ENCODE peak calls at places on chromosomes 5 and 9, in four cellular contexts. P is HCT116, C is heart right ventricle, R is right cardiac atrium. N is an unnamed sample. For H3K4me1, the result is how much of the 10 kb centered on the place peaks cover.

GRCh38 chr5:64767959-64768357 is 533 bp downstream of the SREK1IP1 start:
- DNase-seq in R (no peak), C (no peak), P (no peak), N (no peak)

GRCh38 chr5:136034492-136034891 is 5.7 kb downstream of the TGFBI start:
- DNase-seq in P (no peak), C (no peak), R (no peak), N (no peak)

GRCh38 chr9:114093031-114093471 is 6.0 kb downstream of the KIF12 start:
- DNase-seq in C (no peak), P (no peak), R (no peak), N (no peak)

GRCh38 chr9:93184439-93185221 is 691 bp downstream of the WNK2 start:
- DNase-seq in R (no peak), C (peak), P (no peak), N (no peak)

GRCh38 chr5:176647870-176648466 is 684 bp downstream of the TSPAN17 start:
- DNase-seq in R (peak), P (no peak), C (peak), N (no peak)

GRCh38 chr5:57176350-57176857 is 2.5 kb downstream of the GPBP1 start:
- DNase-seq in C (no peak), P (no peak), R (no peak), N (no peak)

GRCh38 chr5:147949711-147950573 is 43.6 kb upstream of the C5orf46 start:
- DNase-seq in R (no peak), P (peak), C (no peak), N (no peak)

GRCh38 chr5:87361536-87362213 is 51.1 kb downstream of the CCNH start:
- DNase-seq in C (no peak), P (no peak), R (no peak), N (no peak)

GRCh38 chr9:21686738-21687137 is 115.7 kb upstream of the MTAP start:
- DNase-seq in P (no peak), R (no peak), C (no peak), N (no peak)

GRCh38 chr9:133576591-133577462 is 32.4 kb downstream of the FAM163B start:
- DNase-seq in R (peak), C (no peak), P (no peak), N (no peak)

GRCh38 chr9:123251324-123251723 is 17.1 kb downstream of the STRBP start:
- DNase-seq in C (no peak), P (no peak), R (no peak), N (no peak)

GRCh38 chr5:141343242-141343952 is at the start of gene PCDHGA3:
- DNase-seq in C (no peak), P (no peak), R (no peak), N (no peak)

DNA sequence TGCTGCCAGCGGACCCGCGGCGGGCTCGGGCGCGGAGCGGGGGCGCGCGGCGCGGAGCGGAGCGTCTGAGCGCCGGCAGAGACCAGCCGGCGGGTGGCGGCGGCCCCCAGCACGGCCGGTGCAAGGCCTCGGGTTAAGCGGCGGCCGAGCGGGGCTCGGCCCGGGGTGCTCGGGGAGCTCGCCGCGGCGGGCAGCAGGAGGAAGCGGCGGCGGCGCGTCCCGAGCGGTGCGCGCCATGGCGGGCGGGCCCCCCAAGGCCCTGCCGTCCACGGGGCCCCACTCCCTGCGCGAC is 153 bp downstream of the SNX30 start:
- DNase-seq in P (no peak), R (no peak), C (no peak), N (no peak)
- H3K4me1 ChIP-seq in P (half or more), R (under half), C (under half), N (under half)

GRCh38 chr5:35881758-35882157 is 25.1 kb downstream of the IL7R start:
- DNase-seq in P (no peak), C (no peak), R (no peak), N (no peak)

GRCh38 chr5:35877655-35878054 is 21.0 kb downstream of the IL7R start:
- DNase-seq in P (no peak), R (no peak), C (no peak), N (no peak)

GRCh38 chr5:35878079-35878478 is 21.4 kb downstream of the IL7R start:
- DNase-seq in C (no peak), P (no peak), R (no peak), N (no peak)

GRCh38 chr5:35879649-35880048 is 23.0 kb downstream of the IL7R start:
- DNase-seq in R (no peak), P (no peak), C (no peak), N (no peak)

DNA sequence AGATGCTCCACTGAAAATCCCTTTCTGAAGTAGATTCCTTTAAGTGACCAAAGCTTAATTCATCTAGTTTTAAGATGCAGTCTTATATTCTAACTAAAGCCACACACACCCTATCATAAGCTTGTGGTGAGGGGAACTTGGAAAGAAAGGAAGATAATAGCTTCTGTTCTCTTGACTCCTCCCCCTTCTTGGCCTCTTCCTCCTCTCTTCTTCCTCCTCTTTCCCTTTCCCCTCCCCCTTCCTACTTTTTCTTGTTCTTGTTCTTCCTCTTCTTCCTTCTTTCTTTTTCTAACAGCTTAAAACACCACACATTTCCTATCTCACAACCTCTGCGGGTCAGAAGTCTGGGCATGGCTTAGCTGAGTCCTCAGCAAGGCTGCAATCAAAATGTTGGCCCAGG is 23.5 kb downstream of the IL7R start:
- DNase-seq in C (no peak), P (no peak), R (no peak), N (no peak)
- H3K4me1 ChIP-seq in C (under half), P (under half), R (under half), N (under half)

GRCh38 chr9:95063300-95063699 is 254.2 kb downstream of the FANCC start:
- DNase-seq in C (no peak), R (no peak), P (no peak), N (no peak)
- H3K4me1 ChIP-seq in C (under half), R (under half), P (under half), N (half or more)

GRCh38 chr9:128687453-128687852 is 1.6 kb upstream of the SET start:
- DNase-seq in P (no peak), C (no peak), R (no peak), N (no peak)
- H3K4me1 ChIP-seq in P (half or more), C (under half), R (under half), N (under half)

DNA sequence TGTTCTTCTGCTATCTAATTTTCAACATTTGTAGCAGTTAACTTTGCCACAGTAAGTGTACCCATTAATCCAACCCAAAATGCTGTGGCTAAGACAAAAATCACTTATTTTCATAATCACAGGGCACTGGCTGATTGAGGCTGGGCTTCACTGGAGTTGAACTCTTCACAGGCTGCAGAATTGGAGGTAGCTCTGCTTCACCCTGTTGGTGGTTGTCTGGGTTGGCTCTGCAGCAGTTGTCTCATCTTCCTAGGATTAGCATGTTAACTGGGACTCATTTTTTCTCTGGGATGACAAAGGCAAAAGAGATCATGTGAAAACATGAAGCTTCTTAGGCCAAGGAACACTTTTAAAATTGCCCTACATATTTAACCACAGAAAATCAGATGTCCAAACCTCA is 518.9 kb downstream of the TLR4 start:
- DNase-seq in C (no peak), P (no peak), R (no peak), N (no peak)
- H3K4me1 ChIP-seq in C (under half), P (under half), R (under half), N (under half)

N was measured in right atrium auricular region.